ENCODE peak calls at places on chromosome 22, in eight cellular contexts. S is non-pigmented ciliary epithelial cell, I is NCI-H2081, Y is caudate nucleus, D is ELF-1, R is brain microvascular endothelial cell, A is fibroblast of the aortic adventitia, J is WTC11. M is an unnamed sample.
A peak's percentile ranks its signal among the peaks of the same experiment; 100 is the strongest.

GRCh38 chr22:32407332-32407731 is 4.7 kb downstream of the RTCB start:
- DNase-seq in S (no peak), I (no peak), Y (no peak), D (no peak), R (no peak), A (no peak), J (no peak), M (no peak)

GRCh38 chr22:43179911-43180195 is 7.1 kb downstream of the TTLL12 start:
- DNase-seq in S (no peak), I (no peak), Y (no peak), D (no peak), R (no peak), A (no peak), J (no peak), M (no peak)

GRCh38 chr22:26573026-26573662 is 16.8 kb downstream of the TPST2 start:
- DNase-seq in S (no peak), I (no peak), Y (no peak), D (no peak), R (no peak), A (peak; percentile 32), J (no peak), M (peak; percentile 93)

GRCh38 chr22:46471901-46472721 is 65.3 kb downstream of the CELSR1 start:
- DNase-seq in S (no peak), I (no peak), Y (peak; percentile 14), D (peak; percentile 48), R (no peak), A (no peak), J (no peak), M (no peak)

GRCh38 chr22:25066861-25067435 is 114.4 kb downstream of the KIAA1671 start:
- DNase-seq in S (no peak), I (no peak), Y (no peak), D (no peak), R (no peak), A (no peak), J (no peak), M (no peak)

GRCh38 chr22:46671824-46672432 is 51.7 kb downstream of the GRAMD4 start:
- DNase-seq in S (no peak), I (no peak), Y (no peak), D (no peak), R (no peak), A (no peak), J (no peak), M (no peak)

GRCh38 chr22:17945851-17946690 is 78.3 kb downstream of the MICAL3 start:
- DNase-seq in S (no peak), I (no peak), Y (peak; percentile 53), D (no peak), R (no peak), A (no peak), J (no peak), M (no peak)

GRCh38 chr22:44202261-44202789 is 21.6 kb downstream of the PARVG start:
- DNase-seq in S (peak; percentile 42), I (no peak), Y (peak; percentile 65), D (no peak), R (peak; percentile 33), A (peak; percentile 83), J (no peak), M (no peak)

GRCh38 chr22:23215294-23216204 is 35.2 kb downstream of the BCR start:
- DNase-seq in S (no peak), I (no peak), Y (no peak), D (no peak), R (no peak), A (peak; percentile 48), J (no peak), M (peak; percentile 99)

GRCh38 chr22:35684270-35684700 is 33.4 kb upstream of the APOL5 start:
- DNase-seq in S (no peak), I (no peak), Y (peak; percentile 24), D (no peak), R (peak; percentile 60), A (peak; percentile 54), J (peak; percentile 39), M (peak; percentile 34)

GRCh38 chr22:31121403-31121802 is 1.4 kb upstream of the INPP5J start:
- DNase-seq in S (no peak), I (no peak), Y (no peak), D (no peak), R (no peak), A (no peak), J (no peak), M (no peak)

GRCh38 chr22:19086944-19087343 is 35.3 kb downstream of the DGCR2 start:
- DNase-seq in S (no peak), I (no peak), Y (no peak), D (no peak), R (peak; percentile 45), A (peak; percentile 44), J (no peak), M (no peak)

GRCh38 chr22:30667092-30667485 is 586 bp downstream of the DUSP18 start:
- DNase-seq in S (no peak), I (no peak), Y (no peak), D (no peak), R (no peak), A (peak; percentile 21), J (no peak), M (peak; percentile 37)

GRCh38 chr22:41929158-41929896 is 2.7 kb upstream of the TNFRSF13C start:
- DNase-seq in S (no peak), I (peak; percentile 40), Y (no peak), D (no peak), R (no peak), A (no peak), J (no peak), M (no peak)

GRCh38 chr22:29244785-29245625 is 22.8 kb downstream of the RHBDD3 start:
- DNase-seq in S (no peak), I (no peak), Y (no peak), D (no peak), R (no peak), A (no peak), J (no peak), M (no peak)

GRCh38 chr22:24331468-24332440 is 61.1 kb downstream of the SPECC1L start:
- DNase-seq in S (no peak), I (no peak), Y (no peak), D (no peak), R (no peak), A (no peak), J (no peak), M (no peak)

GRCh38 chr22:49007013-49007653 is 820.5 kb downstream of the BRD1 start:
- DNase-seq in S (no peak), I (no peak), Y (no peak), D (no peak), R (no peak), A (no peak), J (no peak), M (no peak)

GRCh38 chr22:49201046-49201970 is 626.4 kb downstream of the BRD1 start:
- DNase-seq in S (no peak), I (no peak), Y (no peak), D (no peak), R (no peak), A (no peak), J (peak; percentile 3), M (no peak)

GRCh38 chr22:46139895-46140350 is 10.4 kb upstream of the PPARA start:
- DNase-seq in S (no peak), I (no peak), Y (no peak), D (no peak), R (no peak), A (no peak), J (no peak), M (no peak)

GRCh38 chr22:49577168-49578060 is 250.3 kb downstream of the BRD1 start:
- DNase-seq in S (no peak), I (no peak), Y (no peak), D (no peak), R (no peak), A (no peak), J (no peak), M (no peak)

GRCh38 chr22:49392247-49392646 is 435.4 kb downstream of the BRD1 start:
- DNase-seq in S (no peak), I (no peak), Y (no peak), D (no peak), R (no peak), A (no peak), J (no peak), M (no peak)

GRCh38 chr22:39577361-39577760 is 6.8 kb downstream of the CACNA1I start:
- DNase-seq in S (no peak), I (no peak), Y (no peak), D (no peak), R (no peak), A (no peak), J (no peak), M (peak; percentile 14)

GRCh38 chr22:45584121-45584570 is 81.5 kb downstream of the FBLN1 start:
- DNase-seq in S (no peak), I (no peak), Y (peak; percentile 81), D (no peak), R (no peak), A (peak; percentile 56), J (no peak), M (no peak)

GRCh38 chr22:23395476-23396361 is 184.4 kb downstream of the IGLL1 start:
- DNase-seq in S (no peak), I (no peak), Y (no peak), D (no peak), R (no peak), A (no peak), J (peak; percentile 9), M (no peak)

GRCh38 chr22:35480143-35480542 is 60.5 kb upstream of the RASD2 start:
- DNase-seq in S (no peak), I (no peak), Y (no peak), D (no peak), R (no peak), A (no peak), J (no peak), M (peak; percentile 22)

GRCh38 chr22:44697423-44698179 is 4.4 kb upstream of the PRR5 start:
- DNase-seq in S (no peak), I (peak; percentile 37), Y (peak; percentile 59), D (peak; percentile 95), R (peak; percentile 57), A (peak; percentile 77), J (peak; percentile 93), M (peak; percentile 50)

GRCh38 chr22:37498289-37498909 is 12.2 kb upstream of the MFNG start:
- DNase-seq in S (no peak), I (peak; percentile 3), Y (no peak), D (peak; percentile 90), R (no peak), A (no peak), J (peak; percentile 90), M (peak; percentile 20)

GRCh38 chr22:38489561-38490133 is 16.5 kb downstream of the DDX17 start:
- DNase-seq in S (no peak), I (no peak), Y (no peak), D (no peak), R (no peak), A (no peak), J (no peak), M (no peak)

GRCh38 chr22:50174382-50175190 is 4.1 kb downstream of the PANX2 start:
- DNase-seq in S (no peak), I (no peak), Y (no peak), D (no peak), R (no peak), A (no peak), J (no peak), M (no peak)

GRCh38 chr22:22687638-22688500 is 43.5 kb downstream of the GGTLC2 start:
- DNase-seq in S (no peak), I (peak; percentile 35), Y (peak; percentile 66), D (peak; percentile 31), R (peak; percentile 66), A (peak; percentile 71), J (peak; percentile 24), M (peak; percentile 67)

GRCh38 chr22:46036558-46037408 is 59.8 kb upstream of the WNT7B start:
- DNase-seq in S (no peak), I (peak; percentile 46), Y (no peak), D (peak; percentile 66), R (no peak), A (no peak), J (peak; percentile 28), M (peak; percentile 50)